ENCODE peak calls at places on chromosomes 5 and 9, in ten cellular contexts. O is body of pancreas, N is tibial nerve, M is breast epithelium, F is IMR-90, Z is H1, K is A549, A is HepG2, S is esophagus muscularis mucosa, R is heart left ventricle. P is an unnamed sample.

GRCh38 chr9:134597957-134598883 is 43.4 kb upstream of the COL5A1 start:
- DNase-seq in Z (no peak), A (peak), N (no peak), R (no peak), K (no peak), O (no peak), F (no peak), S (peak), M (peak), P (peak)

GRCh38 chr9:8428389-8428788 is 628.8 kb upstream of the DMAC1 start:
- DNase-seq in O (no peak), R (no peak), S (no peak), A (no peak), M (no peak), N (no peak), K (no peak), F (no peak), Z (no peak), P (no peak)

GRCh38 chr5:102921341-102922047 is 166.4 kb downstream of the PAM start:
- DNase-seq in M (no peak), K (no peak), R (no peak), N (no peak), F (peak), A (no peak), Z (no peak), S (no peak), O (no peak), P (no peak)

GRCh38 chr9:134301387-134302129 is 24.7 kb upstream of the RXRA start:
- DNase-seq in K (no peak), S (no peak), M (no peak), O (no peak), N (no peak), F (no peak), A (no peak), Z (no peak), R (no peak), P (no peak)

GRCh38 chr9:76401176-76401575 is 7.0 kb upstream of the RFK start:
- DNase-seq in N (no peak), O (no peak), Z (no peak), S (no peak), M (no peak), R (no peak), A (no peak), K (no peak), F (no peak), P (no peak)

GRCh38 chr5:34708777-34709176 is 52.6 kb downstream of the RAI14 start:
- DNase-seq in Z (no peak), N (no peak), S (no peak), M (no peak), A (no peak), O (no peak), F (no peak), R (no peak), K (no peak), P (no peak)

GRCh38 chr5:136802382-136802781 is 437.0 kb upstream of the TRPC7 start:
- DNase-seq in N (no peak), R (no peak), F (peak), S (peak), A (no peak), K (peak), Z (no peak), O (peak), M (no peak), P (no peak)

GRCh38 chr9:100401042-100401441 is 25.9 kb upstream of the MSANTD3 start:
- DNase-seq in A (no peak), Z (no peak), N (no peak), M (no peak), O (no peak), F (no peak), R (no peak), S (no peak), K (no peak), P (no peak)

GRCh38 chr5:73387630-73388370 is 60.8 kb downstream of the FOXD1 start:
- DNase-seq in O (no peak), N (no peak), S (no peak), K (no peak), A (no peak), F (peak), R (no peak), M (no peak), Z (no peak), P (no peak)

GRCh38 chr9:93962561-93963440 is 7.6 kb upstream of the BARX1 start:
- DNase-seq in Z (peak), N (peak), F (peak), K (peak), R (peak), M (peak), S (peak), A (peak), O (peak), P (peak)

GRCh38 chr9:69822091-69822750 is 1.6 kb downstream of the CFAP95 start:
- DNase-seq in N (no peak), S (no peak), K (no peak), R (no peak), M (no peak), O (no peak), Z (no peak), F (peak), A (no peak), P (no peak)

GRCh38 chr5:139836469-139837208 is 41.0 kb downstream of the PSD2 start:
- DNase-seq in Z (no peak), K (no peak), M (no peak), F (no peak), O (no peak), R (no peak), A (no peak), N (no peak), S (no peak), P (no peak)

GRCh38 chr9:83166369-83166768 is 103.4 kb upstream of the RASEF start:
- DNase-seq in R (no peak), F (no peak), Z (no peak), N (no peak), O (peak), M (peak), A (peak), S (peak), K (no peak), P (no peak)

GRCh38 chr9:102842421-102842820 is 152.7 kb upstream of the CYLC2 start:
- DNase-seq in Z (no peak), F (no peak), K (no peak), R (no peak), A (no peak), N (no peak), S (no peak), O (no peak), M (no peak), P (no peak)

GRCh38 chr9:2933165-2934095 is 89.5 kb upstream of the PUM3 start:
- DNase-seq in Z (no peak), S (no peak), O (no peak), A (no peak), M (no peak), F (no peak), N (no peak), K (no peak), R (no peak), P (no peak)

GRCh38 chr9:93827545-93828330 is 127.4 kb downstream of the BARX1 start:
- DNase-seq in M (no peak), K (peak), N (no peak), Z (peak), O (peak), A (peak), F (peak), S (peak), R (no peak), P (peak)

GRCh38 chr5:155729684-155730059 is 597.3 kb upstream of the SGCD start:
- DNase-seq in A (no peak), K (no peak), N (no peak), F (no peak), M (peak), Z (peak), R (peak), O (no peak), S (no peak), P (no peak)

GRCh38 chr9:121699271-121700164 is 48.1 kb downstream of the DAB2IP start:
- DNase-seq in K (no peak), A (no peak), S (no peak), O (peak), N (peak), M (peak), R (peak), F (peak), Z (peak), P (peak)

GRCh38 chr9:128358861-128359260 is 12.3 kb upstream of the URM1 start:
- DNase-seq in O (no peak), F (no peak), R (no peak), N (no peak), K (no peak), A (no peak), M (no peak), Z (no peak), S (no peak), P (no peak)

GRCh38 chr9:77815260-77815659 is 167.1 kb upstream of the GNA14 start:
- DNase-seq in K (no peak), Z (no peak), N (no peak), O (no peak), R (no peak), S (no peak), A (no peak), M (no peak), F (no peak), P (no peak)

GRCh38 chr5:58156354-58156753 is 303.5 kb downstream of the PLK2 start:
- DNase-seq in Z (no peak), O (no peak), F (peak), A (no peak), N (no peak), R (peak), M (no peak), S (no peak), K (no peak), P (no peak)

GRCh38 chr9:108675708-108676107 is 180.1 kb downstream of the ACTL7B start:
- DNase-seq in N (no peak), M (no peak), Z (no peak), K (no peak), F (no peak), S (peak), O (no peak), A (no peak), R (no peak), P (peak)

GRCh38 chr5:88235828-88236227 is 32.8 kb downstream of the TMEM161B start:
- DNase-seq in Z (no peak), A (no peak), K (no peak), M (no peak), N (no peak), F (no peak), S (no peak), O (no peak), R (no peak), P (no peak)

GRCh38 chr9:95733687-95734659 is 141.5 kb upstream of the ERCC6L2 start:
- DNase-seq in Z (no peak), A (no peak), O (no peak), R (no peak), S (no peak), F (no peak), N (peak), K (no peak), M (no peak), P (peak)

GRCh38 chr5:39158127-39158593 is 61.2 kb downstream of the FYB1 start:
- DNase-seq in A (no peak), K (no peak), N (no peak), O (no peak), M (no peak), F (no peak), Z (no peak), S (no peak), R (no peak), P (peak)

GRCh38 chr5:173352366-173353069 is 24.3 kb upstream of the STC2 start:
- DNase-seq in Z (no peak), O (no peak), M (no peak), A (no peak), N (no peak), S (no peak), R (no peak), K (no peak), F (no peak), P (peak)

GRCh38 chr9:92636627-92637026 is 33.3 kb downstream of the IPPK start:
- DNase-seq in R (no peak), N (no peak), K (no peak), A (no peak), Z (no peak), O (no peak), S (peak), M (no peak), F (no peak), P (peak)

GRCh38 chr9:129838707-129839259 is 3.5 kb downstream of the USP20 start:
- DNase-seq in Z (no peak), M (no peak), K (no peak), S (no peak), O (no peak), N (no peak), R (no peak), F (peak), A (no peak), P (no peak)

GRCh38 chr5:171628344-171628743 is 157.3 kb upstream of the SMIM23 start:
- DNase-seq in R (no peak), Z (no peak), M (no peak), A (no peak), S (no peak), K (no peak), F (no peak), N (no peak), O (no peak), P (no peak)

GRCh38 chr5:128536229-128536860 is 1.7 kb downstream of the FBN2 start:
- DNase-seq in Z (peak), M (no peak), N (no peak), K (no peak), F (peak), S (no peak), R (no peak), A (no peak), O (no peak), P (no peak)

GRCh38 chr9:37156781-37157356 is 36.5 kb downstream of the ZCCHC7 start:
- DNase-seq in M (no peak), F (peak), O (no peak), Z (no peak), S (no peak), K (no peak), R (no peak), N (no peak), A (no peak), P (no peak)

GRCh38 chr5:132687995-132688394 is 14.2 kb downstream of the IL4 start:
- DNase-seq in K (no peak), O (no peak), S (no peak), M (no peak), F (no peak), Z (no peak), N (no peak), A (no peak), R (no peak), P (no peak)

GRCh38 chr5:177317959-177318377 is 6.3 kb upstream of the MXD3 start:
- DNase-seq in F (peak), Z (peak), M (peak), K (peak), O (peak), N (peak), R (peak), S (no peak), A (peak), P (peak)

GRCh38 chr9:19456996-19457693 is 48.3 kb downstream of the ACER2 start:
- DNase-seq in O (peak), K (peak), S (peak), Z (peak), F (peak), R (peak), N (peak), A (peak), M (peak), P (peak)

GRCh38 chr9:114448706-114449105 is 56.6 kb downstream of the WHRN start:
- DNase-seq in Z (no peak), N (no peak), M (no peak), S (no peak), F (peak), O (no peak), R (no peak), A (no peak), K (no peak), P (no peak)

GRCh38 chr5:153153086-153153485 is 337.4 kb upstream of the GRIA1 start:
- DNase-seq in M (no peak), K (no peak), O (no peak), N (no peak), R (no peak), F (no peak), A (no peak), S (no peak), Z (no peak), P (no peak)

GRCh38 chr5:6700074-6700685 is 13.1 kb upstream of the TENT4A start:
- DNase-seq in A (no peak), K (no peak), M (no peak), N (no peak), F (no peak), R (no peak), S (peak), O (no peak), Z (no peak), P (no peak)

GRCh38 chr9:133684461-133685361 is 48.5 kb downstream of the DBH start:
- DNase-seq in N (no peak), S (no peak), M (no peak), K (no peak), O (no peak), Z (no peak), A (no peak), R (no peak), F (no peak), P (no peak)

GRCh38 chr5:68287976-68288755 is 72.6 kb downstream of the PIK3R1 start:
- DNase-seq in F (peak), K (peak), O (peak), A (peak), S (no peak), N (peak), R (peak), Z (peak), M (peak), P (peak)
- TF ChIP-seq POLR2A in F (no peak), K (peak), O (peak), A (peak), S (no peak), N (peak), R (no peak), Z (no peak), M (no peak), P (no peak)

GRCh38 chr5:1851290-1851934 is 31.3 kb downstream of the IRX4 start:
- DNase-seq in S (no peak), N (no peak), F (no peak), R (no peak), A (no peak), O (no peak), K (no peak), M (no peak), Z (peak), P (no peak)
- H3K4me3 ChIP-seq in S (no peak), N (no peak), F (no peak), R (no peak), A (no peak), O (no peak), K (no peak), M (no peak), Z (peak), P (no peak)

GRCh38 chr9:111186021-111186420 is 144.0 kb downstream of the OR2K2 start:
- DNase-seq in Z (no peak), M (no peak), R (no peak), S (no peak), O (no peak), A (no peak), N (no peak), K (no peak), F (no peak), P (no peak)

GRCh38 chr9:111176511-111176910 is 138.2 kb upstream of the LPAR1 start:
- DNase-seq in K (no peak), R (no peak), A (no peak), F (no peak), O (no peak), M (no peak), Z (no peak), S (no peak), N (no peak), P (no peak)

GRCh38 chr9:111179577-111179976 is 141.3 kb upstream of the LPAR1 start:
- DNase-seq in M (no peak), N (no peak), S (no peak), A (no peak), Z (no peak), R (no peak), F (no peak), O (no peak), K (no peak), P (peak)

GRCh38 chr9:111178361-111179043 is 140.2 kb upstream of the LPAR1 start:
- DNase-seq in M (no peak), R (no peak), A (no peak), N (no peak), Z (no peak), O (no peak), F (peak), K (no peak), S (no peak), P (no peak)

GRCh38 chr9:111180801-111181200 is 142.5 kb upstream of the LPAR1 start:
- DNase-seq in A (no peak), K (no peak), Z (no peak), O (no peak), S (no peak), F (no peak), R (no peak), N (no peak), M (no peak), P (no peak)
- TF ChIP-seq CTCF in A (no peak), K (no peak), Z (no peak), O (no peak), S (no peak), F (no peak), R (no peak), N (no peak), M (no peak), P (no peak)

GRCh38 chr5:169637085-169637855 is at the start of gene DOCK2:
- DNase-seq in O (no peak), A (no peak), M (no peak), N (no peak), Z (peak), S (no peak), K (no peak), F (no peak), R (peak), P (no peak)
- TF ChIP-seq POLR2A in O (no peak), A (no peak), M (no peak), N (no peak), Z (no peak), S (no peak), K (no peak), F (no peak), R (no peak), P (no peak)

P was measured in lower leg skin.